ENCODE peak calls at places on chromosomes 1 and 21, in nine cellular contexts. I is neuronal stem cell; W is T-helper 2 cell; Y is omental fat pad; S is fibroblast of gingiva; M is AG08396; X is colonic mucosa; O is activated CD8-positive, alpha-beta memory T cell treated with anti-CD3 and anti-CD28 coated beads, Interleukin-2, amount 50 U/mL, for 48 hours; V is activated CD4-positive, alpha-beta T cell treated with anti-CD3 and anti-CD28 coated beads, Interleukin-2, amount 50 U/mL, for 24 hours. T is an unnamed sample.

GRCh38 chr1:71399594-71399993 is 318.8 kb upstream of the ZRANB2 start:
- DNase-seq in X (no peak), S (peak), O (no peak), V (no peak), Y (no peak), W (no peak), M (no peak), I (no peak), T (no peak)

GRCh38 chr21:43986544-43987451 is 25.3 kb upstream of the TRAPPC10 start:
- DNase-seq in X (no peak), Y (no peak), S (no peak), O (no peak), V (no peak), M (no peak), W (no peak), I (no peak), T (no peak)

GRCh38 chr1:7120863-7121621 is 335.8 kb downstream of the CAMTA1 start:
- DNase-seq in W (no peak), X (no peak), M (no peak), Y (no peak), V (no peak), S (no peak), I (no peak), O (no peak), T (no peak)

GRCh38 chr1:63643926-63644325 is 50.7 kb downstream of the PGM1 start:
- DNase-seq in O (no peak), V (no peak), Y (no peak), X (peak), S (no peak), M (no peak), W (no peak), I (no peak), T (no peak)

GRCh38 chr1:193524616-193525015 is 338.2 kb upstream of the B3GALT2 start:
- DNase-seq in Y (no peak), O (no peak), V (no peak), I (no peak), W (no peak), M (no peak), X (no peak), S (no peak), T (no peak)

GRCh38 chr1:229862017-229862774 is 204.8 kb upstream of the GALNT2 start:
- DNase-seq in M (no peak), V (no peak), O (no peak), Y (no peak), S (no peak), I (peak), W (no peak), X (no peak), T (no peak)

GRCh38 chr1:233315718-233316301 is 11.7 kb upstream of the MAP3K21 start:
- DNase-seq in X (no peak), W (no peak), O (no peak), I (no peak), M (no peak), V (no peak), S (no peak), Y (no peak), T (no peak)

GRCh38 chr1:41051022-41051421 is 29.5 kb upstream of the SLFNL1 start:
- DNase-seq in V (no peak), X (no peak), Y (no peak), W (no peak), M (no peak), O (no peak), I (no peak), S (no peak), T (no peak)

GRCh38 chr1:207885129-207886032 is 25.5 kb downstream of the CD34 start:
- DNase-seq in W (peak), M (peak), X (peak), I (peak), S (peak), V (peak), O (peak), Y (peak), T (peak)

GRCh38 chr1:34711469-34711868 is 43.4 kb upstream of the GJB5 start:
- DNase-seq in O (no peak), Y (no peak), S (no peak), V (no peak), W (no peak), I (no peak), X (no peak), M (no peak), T (no peak)

GRCh38 chr1:29706936-29707335 is 470.6 kb downstream of the PTPRU start:
- DNase-seq in Y (no peak), S (peak), M (peak), W (no peak), O (peak), I (peak), X (no peak), V (no peak), T (no peak)

GRCh38 chr1:91015794-91016550 is 5.9 kb downstream of the ZNF644 start:
- DNase-seq in Y (no peak), O (no peak), I (no peak), V (no peak), X (no peak), S (no peak), M (no peak), W (no peak), T (no peak)

GRCh38 chr1:230807029-230807428 is 59.8 kb downstream of the CAPN9 start:
- DNase-seq in X (no peak), O (no peak), I (no peak), S (no peak), W (no peak), V (no peak), M (no peak), Y (no peak), T (no peak)

GRCh38 chr1:30997463-30998057 is 68.0 kb downstream of the PUM1 start:
- DNase-seq in Y (no peak), V (no peak), W (no peak), I (no peak), O (no peak), S (no peak), X (no peak), M (no peak), T (no peak)

GRCh38 chr1:43073490-43074230 is 98.4 kb downstream of the EBNA1BP2 start:
- DNase-seq in S (peak), M (peak), W (peak), X (peak), Y (peak), I (peak), V (peak), O (peak), T (peak)

GRCh38 chr1:2494323-2494693 is 18.2 kb downstream of the PLCH2 start:
- DNase-seq in W (no peak), O (no peak), M (no peak), I (no peak), Y (no peak), S (no peak), V (no peak), X (peak), T (no peak)

GRCh38 chr1:52552236-52552504 is 722 bp downstream of the TUT4 start:
- DNase-seq in O (peak), S (peak), Y (peak), W (peak), V (peak), M (peak), X (peak), I (peak), T (peak)

GRCh38 chr1:169340882-169341281 is 26.7 kb downstream of the NME7 start:
- DNase-seq in Y (no peak), X (no peak), S (no peak), I (no peak), V (no peak), W (no peak), M (no peak), O (no peak), T (no peak)

GRCh38 chr1:228367798-228368791 is 38.5 kb downstream of the TRIM11 start:
- DNase-seq in M (no peak), V (no peak), S (no peak), W (no peak), Y (no peak), X (no peak), I (no peak), O (no peak), T (no peak)

GRCh38 chr1:29379438-29380073 is 143.2 kb downstream of the PTPRU start:
- DNase-seq in V (no peak), W (no peak), I (peak), Y (no peak), S (no peak), O (peak), X (no peak), M (no peak), T (no peak)

GRCh38 chr1:39269791-39270342 is 65.4 kb downstream of the MACF1 start:
- DNase-seq in W (no peak), X (no peak), Y (no peak), S (peak), O (no peak), I (no peak), M (no peak), V (no peak), T (no peak)

GRCh38 chr1:40363721-40364120 is 9.8 kb upstream of the SMAP2 start:
- DNase-seq in X (no peak), W (no peak), M (no peak), Y (no peak), I (no peak), O (no peak), S (no peak), V (no peak), T (no peak)

GRCh38 chr1:53878492-53879105 is 11.0 kb downstream of the YIPF1 start:
- DNase-seq in S (peak), X (no peak), Y (no peak), M (peak), O (no peak), I (peak), W (no peak), V (no peak), T (no peak)

GRCh38 chr1:16006552-16007485 is 2.8 kb downstream of the SRARP start:
- DNase-seq in O (no peak), M (no peak), Y (no peak), X (no peak), S (peak), I (no peak), W (no peak), V (no peak), T (no peak)

GRCh38 chr1:87370519-87370918 is 41.8 kb downstream of the LMO4 start:
- DNase-seq in S (no peak), V (no peak), M (no peak), W (no peak), X (no peak), Y (no peak), I (no peak), O (no peak), T (no peak)

GRCh38 chr1:220121791-220122530 is 28.0 kb downstream of the IARS2 start:
- DNase-seq in I (no peak), W (no peak), O (no peak), Y (no peak), X (peak), V (no peak), M (no peak), S (no peak), T (no peak)

GRCh38 chr1:208238710-208239517 is 5.3 kb downstream of the PLXNA2 start:
- DNase-seq in Y (no peak), V (no peak), O (no peak), M (peak), I (no peak), X (peak), W (no peak), S (peak), T (peak)

GRCh38 chr1:209416009-209416408 is 167.5 kb upstream of the CAMK1G start:
- DNase-seq in X (no peak), I (no peak), S (no peak), M (no peak), Y (no peak), W (no peak), V (no peak), O (no peak), T (no peak)

GRCh38 chr21:45509566-45510465 is 32.4 kb downstream of the SLC19A1 start:
- DNase-seq in S (no peak), Y (no peak), W (no peak), X (no peak), O (no peak), V (no peak), M (no peak), I (no peak), T (peak)

GRCh38 chr1:161792740-161793139 is 26.6 kb downstream of the ATF6 start:
- DNase-seq in V (no peak), X (no peak), I (peak), O (no peak), Y (no peak), S (peak), M (peak), W (no peak), T (no peak)